ENCODE peak calls at places on chromosomes 12 and 14, in ten cellular contexts. J is stimulated activated naive CD8-positive, alpha-beta T cell treated with anti-CD3 and anti-CD28 coated beads, Interleukin-15, Interleukin-2, amounts not matched to agents 100 U/mL and 50 U/mL, for 24 hours; Z is breast epithelium; X is GM13977; A is natural killer cell; M is HCT116; L is H4; T is stimulated activated CD4-positive, alpha-beta T cell treated with anti-CD3 and anti-CD28 coated beads, Interleukin-4, amount 100 ng/mL, for 24 hours; K is NCI-H524; R is cardiac fibroblast. G is an unnamed sample.

GRCh38 chr12:139585-139984 is 73.0 kb downstream of the IQSEC3 start:
- DNase-seq in T (no peak), X (no peak), J (no peak), R (peak; percentile 6), A (no peak), Z (no peak), L (no peak), K (no peak), M (no peak), G (no peak)

GRCh38 chr12:121087467-121088207 is 45.0 kb upstream of the P2RX7 start:
- DNase-seq in R (no peak), X (peak; percentile 16), L (no peak), K (no peak), J (no peak), Z (no peak), A (no peak), T (no peak), M (no peak), G (no peak)

GRCh38 chr14:51319181-51319597 is 79.1 kb downstream of the TMX1 start:
- DNase-seq in T (no peak), M (no peak), A (no peak), L (no peak), Z (no peak), J (no peak), X (no peak), K (peak; percentile 98), R (no peak), G (no peak)

GRCh38 chr14:23641915-23642588 is 5.9 kb downstream of the DHRS2 start:
- DNase-seq in T (no peak), A (no peak), R (no peak), Z (peak; percentile 0), L (no peak), X (no peak), J (no peak), M (no peak), K (peak; percentile 38), G (no peak)

GRCh38 chr12:55925371-55925770 is 2.3 kb downstream of the PYM1 start:
- DNase-seq in K (no peak), L (no peak), M (no peak), J (no peak), T (no peak), X (no peak), A (no peak), R (no peak), Z (no peak), G (no peak)

GRCh38 chr14:73887704-73888459 is 1.2 kb downstream of the ZNF410 start:
- DNase-seq in L (no peak), Z (no peak), T (no peak), R (no peak), A (no peak), M (no peak), J (no peak), X (no peak), K (no peak), G (no peak)

GRCh38 chr14:23829736-23830474 is 123.7 kb upstream of the DHRS4 start:
- DNase-seq in M (peak; percentile 93), A (no peak), L (peak; percentile 93), K (no peak), J (no peak), R (peak; percentile 77), Z (no peak), X (no peak), T (no peak), G (peak; percentile 71)

GRCh38 chr14:54790092-54790491 is 112.5 kb downstream of the GCH1 start:
- DNase-seq in X (no peak), R (no peak), L (no peak), J (no peak), Z (no peak), A (no peak), K (no peak), M (no peak), T (no peak), G (no peak)

GRCh38 chr14:95273041-95273978 is 46.4 kb downstream of the CLMN start:
- DNase-seq in T (no peak), M (no peak), K (no peak), J (no peak), Z (peak; percentile 7), A (no peak), L (no peak), X (no peak), R (no peak), G (no peak)

GRCh38 chr14:24232645-24233537 is at the start of gene GMPR2:
- DNase-seq in L (no peak), Z (no peak), K (peak; percentile 94), A (no peak), R (peak; percentile 17), J (no peak), X (peak; percentile 65), M (no peak), T (no peak), G (no peak)

GRCh38 chr14:59281613-59282012 is 93.1 kb downstream of the DAAM1 start:
- DNase-seq in L (no peak), J (no peak), X (no peak), T (no peak), Z (no peak), R (peak; percentile 73), K (no peak), A (no peak), M (no peak), G (peak; percentile 59)

GRCh38 chr12:38587594-38587993 is 271.0 kb downstream of the ALG10B start:
- DNase-seq in J (no peak), M (no peak), K (no peak), L (no peak), T (no peak), R (no peak), X (no peak), A (no peak), Z (no peak), G (no peak)

GRCh38 chr12:2049604-2050540 is 2.9 kb upstream of the CACNA1C start:
- DNase-seq in T (no peak), Z (no peak), R (peak; percentile 58), X (no peak), K (no peak), J (no peak), L (no peak), A (no peak), M (no peak), G (no peak)

GRCh38 chr14:54555651-54556050 is 11.3 kb upstream of the SAMD4A start:
- DNase-seq in J (no peak), X (no peak), Z (no peak), R (no peak), A (no peak), K (peak; percentile 12), M (no peak), T (no peak), L (no peak), G (no peak)

GRCh38 chr12:66862586-66862985 is 183.7 kb upstream of the GRIP1 start:
- DNase-seq in K (no peak), J (no peak), Z (no peak), T (no peak), R (no peak), M (no peak), A (no peak), X (no peak), L (no peak), G (no peak)

GRCh38 chr12:95623554-95624170 is 72.4 kb upstream of the USP44 start:
- DNase-seq in Z (peak; percentile 73), K (peak; percentile 55), R (peak; percentile 95), M (peak; percentile 66), L (peak; percentile 86), X (peak; percentile 45), T (peak; percentile 13), A (no peak), J (peak; percentile 31), G (peak; percentile 57)

GRCh38 chr14:102518063-102518648 is 8.6 kb upstream of the ANKRD9 start:
- DNase-seq in K (no peak), Z (no peak), L (no peak), T (no peak), M (no peak), A (no peak), R (no peak), X (no peak), J (no peak), G (no peak)

GRCh38 chr12:101698782-101699347 is 1.4 kb downstream of the CHPT1 start:
- DNase-seq in M (no peak), L (no peak), J (no peak), T (no peak), Z (no peak), R (peak; percentile 12), A (no peak), K (no peak), X (peak; percentile 28), G (no peak)

GRCh38 chr12:128572311-128572810 is 251.4 kb downstream of the SLC15A4 start:
- DNase-seq in R (no peak), Z (no peak), J (no peak), A (no peak), K (peak; percentile 13), L (no peak), X (no peak), T (no peak), M (no peak), G (no peak)

GRCh38 chr12:103556890-103557667 is 30.0 kb upstream of the STAB2 start:
- DNase-seq in R (no peak), K (no peak), Z (no peak), A (no peak), L (no peak), T (no peak), J (no peak), X (no peak), M (no peak), G (no peak)

GRCh38 chr14:102407258-102407657 is 44.5 kb downstream of the TECPR2 start:
- DNase-seq in L (no peak), Z (peak; percentile 38), M (no peak), K (no peak), R (no peak), J (no peak), X (no peak), T (no peak), A (no peak), G (no peak)

GRCh38 chr14:24483604-24484252 is 24.3 kb downstream of the CMA1 start:
- DNase-seq in R (peak; percentile 58), K (no peak), T (no peak), Z (no peak), X (no peak), M (no peak), L (peak; percentile 60), J (no peak), A (no peak), G (peak; percentile 8)

GRCh38 chr12:70556179-70556869 is 80.9 kb downstream of the PTPRB start:
- DNase-seq in X (no peak), M (peak; percentile 38), R (peak; percentile 51), A (no peak), K (no peak), T (no peak), L (no peak), Z (no peak), J (no peak), G (no peak)

GRCh38 chr14:55804198-55804553 is 224.2 kb downstream of the KTN1 start:
- DNase-seq in J (no peak), T (no peak), X (no peak), L (no peak), Z (no peak), K (no peak), R (no peak), M (no peak), A (no peak), G (no peak)

GRCh38 chr14:74521756-74522155 is 28.2 kb downstream of the ISCA2 start:
- DNase-seq in M (no peak), Z (no peak), A (no peak), T (no peak), K (no peak), R (no peak), J (no peak), L (no peak), X (no peak), G (no peak)

GRCh38 chr12:12803186-12803585 is 10.0 kb upstream of the DDX47 start:
- DNase-seq in Z (peak; percentile 92), R (peak; percentile 74), J (peak; percentile 47), K (peak; percentile 6), X (peak; percentile 56), M (peak; percentile 92), L (peak; percentile 97), A (no peak), T (peak; percentile 54), G (peak; percentile 44)

GRCh38 chr12:46483572-46484395 is 111.2 kb upstream of the SLC38A2 start:
- DNase-seq in J (no peak), L (no peak), K (no peak), X (no peak), M (no peak), T (no peak), R (peak; percentile 71), Z (no peak), A (no peak), G (no peak)

GRCh38 chr12:116765271-116765670 is 27.2 kb downstream of the RNFT2 start:
- DNase-seq in R (no peak), T (no peak), J (no peak), L (no peak), M (no peak), X (no peak), A (no peak), K (no peak), Z (no peak), G (no peak)